ENCODE peak calls at places on chromosomes 7 and 10, in six cellular contexts. E is tibial nerve, M is mesothelial cell of epicardium, O is endothelial cell, Q is NB4, G is GM12865. F is an unnamed sample.

GRCh38 chr7:45975367-45975766 is 54.3 kb upstream of the IGFBP3 start:
- DNase-seq in E (no peak), M (no peak), O (no peak), Q (peak), G (no peak), F (peak)

GRCh38 chr7:113085781-113086390 is 741 bp downstream of the GPR85 start:
- DNase-seq in E (no peak), M (no peak), O (peak), Q (peak), G (no peak), F (no peak)

GRCh38 chr7:127516320-127516719 is 69.1 kb downstream of the GCC1 start:
- DNase-seq in E (no peak), M (no peak), O (no peak), Q (no peak), G (no peak), F (no peak)

GRCh38 chr7:127822822-127823508 is 171.0 kb downstream of the SND1 start:
- DNase-seq in E (no peak), M (no peak), O (peak), Q (peak), G (peak), F (no peak)

GRCh38 chr7:79149831-79150230 is 303.6 kb downstream of the MAGI2 start:
- DNase-seq in E (no peak), M (no peak), O (no peak), Q (no peak), G (no peak), F (no peak)

GRCh38 chr7:137978464-137979237 is 23.2 kb downstream of the CREB3L2 start:
- DNase-seq in E (peak), M (no peak), O (no peak), Q (peak), G (no peak), F (no peak)

GRCh38 chr10:71312840-71313789 is 5.9 kb upstream of the SLC29A3 start:
- DNase-seq in E (peak), M (peak), O (no peak), Q (no peak), G (no peak), F (no peak)

GRCh38 chr7:114629762-114630161 is 215.1 kb downstream of the FOXP2 start:
- DNase-seq in E (no peak), M (no peak), O (no peak), Q (no peak), G (no peak), F (no peak)

GRCh38 chr10:59865101-59865500 is 41.3 kb downstream of the CCDC6 start:
- DNase-seq in E (no peak), M (no peak), O (no peak), Q (peak), G (peak), F (no peak)

GRCh38 chr10:49679480-49679893 is at the start of gene C10orf53:
- DNase-seq in E (no peak), M (peak), O (peak), Q (peak), G (no peak), F (peak)

GRCh38 chr7:100000239-100000638 is 15.2 kb upstream of the ZKSCAN1 start:
- DNase-seq in E (no peak), M (no peak), O (no peak), Q (no peak), G (no peak), F (no peak)

GRCh38 chr7:106793015-106793651 is 71.9 kb upstream of the PIK3CG start:
- DNase-seq in E (no peak), M (no peak), O (peak), Q (peak), G (peak), F (no peak)

GRCh38 chr10:23172846-23173548 is 19.1 kb upstream of the PTF1A start:
- DNase-seq in E (no peak), M (no peak), O (peak), Q (no peak), G (no peak), F (no peak)

GRCh38 chr7:53624391-53624790 is 589.0 kb downstream of the POM121L12 start:
- DNase-seq in E (no peak), M (no peak), O (no peak), Q (no peak), G (no peak), F (no peak)

GRCh38 chr7:66518151-66518691 is 110.5 kb upstream of the KCTD7 start:
- DNase-seq in E (no peak), M (no peak), O (no peak), Q (no peak), G (no peak), F (no peak)

GRCh38 chr7:66521675-66522074 is 107.0 kb upstream of the KCTD7 start:
- DNase-seq in E (no peak), M (no peak), O (no peak), Q (no peak), G (no peak), F (no peak)

GRCh38 chr7:66523409-66523808 is 105.3 kb upstream of the KCTD7 start:
- DNase-seq in E (no peak), M (no peak), O (no peak), Q (no peak), G (no peak), F (no peak)

GRCh38 chr7:66524738-66525137 is 103.9 kb upstream of the KCTD7 start:
- DNase-seq in E (no peak), M (no peak), O (no peak), Q (no peak), G (no peak), F (no peak)

DNA sequence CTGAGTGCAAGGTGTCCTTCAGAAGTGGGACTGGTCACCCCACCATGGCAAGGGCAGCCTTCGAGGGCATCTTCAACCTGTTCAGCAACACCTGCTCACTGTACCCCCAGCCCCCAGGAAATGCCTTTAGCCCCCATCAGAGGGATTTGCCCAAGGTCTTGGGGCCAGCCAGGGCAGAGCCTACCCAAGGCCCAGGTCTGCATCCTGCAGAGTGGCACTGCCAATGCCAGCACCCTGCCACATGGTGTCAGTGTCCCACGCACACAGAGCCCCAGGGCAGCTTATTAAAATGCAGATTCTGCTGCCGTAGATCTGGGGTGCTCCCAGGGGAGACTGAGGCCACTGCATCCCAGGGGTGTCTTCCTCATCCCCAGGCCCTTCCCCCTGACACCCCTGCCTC is 106.2 kb upstream of the KCTD7 start:
- DNase-seq in E (no peak), M (no peak), O (no peak), Q (peak), G (peak), F (no peak)
- TF ChIP-seq CTCF in E (peak), M (no peak), O (no peak), Q (peak), G (peak), F (peak)

DNA sequence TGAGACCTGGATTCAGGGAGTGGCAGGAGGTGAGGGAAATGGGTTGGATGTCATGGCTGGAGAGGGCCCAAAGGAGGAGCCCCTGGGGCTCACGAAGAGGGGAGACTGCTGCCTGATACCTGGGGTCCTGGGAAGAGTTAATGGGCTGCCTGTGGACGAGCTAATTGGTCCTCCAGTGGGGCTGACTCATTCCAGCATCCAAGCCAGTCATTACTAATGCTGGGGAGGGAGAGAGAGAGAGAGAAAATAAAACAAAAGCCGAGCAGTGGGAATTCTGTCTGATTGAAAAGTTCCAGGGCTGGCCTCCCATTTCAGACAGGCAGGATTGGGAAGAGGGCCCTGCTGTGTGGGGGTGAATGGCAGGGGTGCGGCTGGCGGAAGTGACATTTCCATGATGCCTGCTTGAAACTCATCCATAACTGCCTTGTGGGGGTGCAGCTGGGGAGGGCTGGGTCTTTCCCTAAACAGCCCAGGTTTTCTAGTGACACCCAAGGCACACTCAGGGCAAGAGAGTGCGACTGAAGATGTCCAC is 297.8 kb downstream of the RPS24 start:
- DNase-seq in E (no peak), M (peak), O (no peak), Q (no peak), G (no peak), F (peak)
- TF ChIP-seq CTCF in E (no peak), M (no peak), O (no peak), Q (no peak), G (no peak), F (no peak)

DNA sequence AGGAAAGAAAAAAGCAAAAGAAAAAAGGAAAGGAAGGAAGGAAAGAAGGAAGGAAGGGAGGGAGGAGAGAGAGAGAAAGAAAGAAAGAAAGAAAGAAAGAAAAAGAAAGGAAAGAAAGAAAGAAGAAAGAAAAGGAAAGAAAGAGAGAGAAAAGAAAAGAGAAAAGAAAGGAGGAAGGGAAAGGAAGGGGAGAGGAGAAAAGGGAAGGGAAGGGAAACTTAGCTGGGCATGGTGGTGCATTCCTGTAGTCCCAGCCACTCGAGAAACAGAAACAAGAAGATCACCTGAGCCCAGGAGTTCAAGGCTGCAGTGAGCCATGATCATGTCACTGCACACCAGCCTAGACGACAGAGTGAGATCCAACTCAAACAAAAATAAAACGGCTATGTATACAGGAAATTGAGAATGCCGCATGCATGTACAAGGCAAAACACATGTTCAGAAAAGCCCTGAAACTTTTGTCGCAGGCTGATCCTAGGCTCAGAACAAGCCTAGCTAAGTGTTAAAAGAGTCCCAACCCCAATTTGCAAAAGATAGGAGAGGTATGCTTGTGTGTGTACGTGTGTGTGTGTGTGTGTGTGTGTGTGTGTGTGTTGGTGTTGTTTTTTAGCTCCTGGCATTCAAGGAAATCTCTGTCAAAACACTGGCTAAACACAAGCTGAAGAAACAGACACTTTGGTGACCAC is 6.5 kb upstream of the NPC1L1 start:
- DNase-seq in E (no peak), M (no peak), O (no peak), Q (no peak), G (no peak), F (no peak)
- TF ChIP-seq CTCF in E (no peak), M (no peak), O (no peak), Q (no peak), G (no peak), F (no peak)

GRCh38 chr10:92696606-92697383 is 7.0 kb downstream of the HHEX start:
- DNase-seq in E (no peak), M (no peak), O (no peak), Q (no peak), G (no peak), F (no peak)
- TF ChIP-seq CTCF in E (no peak), M (no peak), O (no peak), Q (no peak), G (no peak), F (no peak)

GRCh38 chr7:37557810-37558209 is 109.1 kb upstream of the ELMO1 start:
- DNase-seq in E (no peak), M (no peak), O (no peak), Q (no peak), G (no peak), F (no peak)

GRCh38 chr7:37558320-37558719 is 109.7 kb upstream of the ELMO1 start:
- DNase-seq in E (no peak), M (no peak), O (no peak), Q (peak), G (no peak), F (no peak)
- TF ChIP-seq CTCF in E (no peak), M (no peak), O (no peak), Q (no peak), G (no peak), F (no peak)

DNA sequence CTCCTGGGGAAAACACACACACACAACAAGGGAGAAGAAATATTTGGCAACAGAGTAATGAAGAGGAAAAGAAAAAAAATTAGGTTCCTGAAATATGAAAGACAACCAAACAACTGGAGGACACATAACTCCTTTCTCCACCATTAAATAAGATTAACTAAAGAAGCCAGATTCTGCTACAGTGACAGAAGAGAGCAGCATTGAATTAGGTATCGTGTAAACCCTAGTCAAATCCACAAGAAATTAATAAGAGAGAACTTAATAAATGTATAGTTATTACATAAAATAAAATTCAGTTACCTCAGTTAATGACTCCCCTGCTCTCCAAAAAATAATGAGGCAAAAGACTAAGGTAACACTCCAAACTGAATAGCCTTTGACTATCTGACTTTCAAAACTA is 306.7 kb downstream of the CRPPA start:
- DNase-seq in E (no peak), M (no peak), O (no peak), Q (peak), G (no peak), F (no peak)
- TF ChIP-seq CTCF in E (no peak), M (no peak), O (no peak), Q (no peak), G (no peak), F (peak)

F was measured in osteocyte.